ENCODE peak calls at places on chromosome 20, in six cellular contexts. One of them, this sample, is unnamed.

GRCh38 chr20:51573576-51574243 is 31.2 kb upstream of the NFATC2 start:
- DNase-seq in breast epithelium: no peak
- DNase-seq in uterus: no peak
- DNase-seq in mucosa of descending colon: no peak
- DNase-seq in IMR-90: no peak
- DNase-seq in dorsolateral prefrontal cortex: no peak
- DNase-seq in this sample: no peak

GRCh38 chr20:61042501-61043385 is 209.3 kb upstream of the CDH4 start:
- DNase-seq in IMR-90: peak
- DNase-seq in dorsolateral prefrontal cortex: no peak
- DNase-seq in mucosa of descending colon: no peak
- DNase-seq in breast epithelium: no peak
- DNase-seq in uterus: no peak
- DNase-seq in this sample: no peak

GRCh38 chr20:35558416-35558815 is 16.5 kb downstream of the ERGIC3 start:
- DNase-seq in uterus: no peak
- DNase-seq in dorsolateral prefrontal cortex: no peak
- DNase-seq in breast epithelium: no peak
- DNase-seq in mucosa of descending colon: no peak
- DNase-seq in IMR-90: no peak
- DNase-seq in this sample: no peak

GRCh38 chr20:4962257-4962855 is 39.0 kb downstream of the SLC23A2 start:
- DNase-seq in breast epithelium: no peak
- DNase-seq in mucosa of descending colon: no peak
- DNase-seq in IMR-90: no peak
- DNase-seq in uterus: no peak
- DNase-seq in dorsolateral prefrontal cortex: no peak
- DNase-seq in this sample: no peak

GRCh38 chr20:38249536-38250310 is 10.8 kb downstream of the KIAA1755 start:
- DNase-seq in IMR-90: peak
- DNase-seq in mucosa of descending colon: no peak
- DNase-seq in dorsolateral prefrontal cortex: no peak
- DNase-seq in breast epithelium: no peak
- DNase-seq in uterus: no peak
- DNase-seq in this sample: peak

GRCh38 chr20:19974621-19975435 is 42.3 kb upstream of the NAA20 start:
- DNase-seq in uterus: peak
- DNase-seq in IMR-90: peak
- DNase-seq in mucosa of descending colon: peak
- DNase-seq in breast epithelium: peak
- DNase-seq in dorsolateral prefrontal cortex: peak
- DNase-seq in this sample: peak

GRCh38 chr20:1283522-1284210 is 17.6 kb downstream of the SNPH start:
- DNase-seq in uterus: no peak
- DNase-seq in mucosa of descending colon: no peak
- DNase-seq in breast epithelium: no peak
- DNase-seq in dorsolateral prefrontal cortex: no peak
- DNase-seq in IMR-90: peak
- DNase-seq in this sample: no peak

GRCh38 chr20:35680464-35681183 is 15.9 kb upstream of the CPNE1 start:
- DNase-seq in IMR-90: no peak
- DNase-seq in dorsolateral prefrontal cortex: no peak
- DNase-seq in uterus: no peak
- DNase-seq in breast epithelium: no peak
- DNase-seq in mucosa of descending colon: no peak
- DNase-seq in this sample: no peak

GRCh38 chr20:38635721-38636285 is 34.2 kb downstream of the ARHGAP40 start:
- DNase-seq in IMR-90: peak
- DNase-seq in uterus: no peak
- DNase-seq in breast epithelium: no peak
- DNase-seq in dorsolateral prefrontal cortex: no peak
- DNase-seq in mucosa of descending colon: no peak
- DNase-seq in this sample: peak

GRCh38 chr20:50744143-50744792 is 12.9 kb downstream of the PARD6B start:
- DNase-seq in IMR-90: peak
- DNase-seq in mucosa of descending colon: peak
- DNase-seq in uterus: peak
- DNase-seq in dorsolateral prefrontal cortex: no peak
- DNase-seq in breast epithelium: no peak
- DNase-seq in this sample: peak

GRCh38 chr20:4633780-4634179 is 87.9 kb upstream of the PRND start:
- DNase-seq in uterus: no peak
- DNase-seq in dorsolateral prefrontal cortex: no peak
- DNase-seq in breast epithelium: no peak
- DNase-seq in IMR-90: peak
- DNase-seq in mucosa of descending colon: no peak
- DNase-seq in this sample: peak

GRCh38 chr20:51711426-51711825 is 56.8 kb downstream of the ATP9A start:
- DNase-seq in IMR-90: no peak
- DNase-seq in uterus: no peak
- DNase-seq in breast epithelium: no peak
- DNase-seq in mucosa of descending colon: no peak
- DNase-seq in dorsolateral prefrontal cortex: no peak
- DNase-seq in this sample: no peak

GRCh38 chr20:23361651-23362391 is at the start of gene GZF1:
- DNase-seq in uterus: peak
- DNase-seq in IMR-90: peak
- DNase-seq in breast epithelium: peak
- DNase-seq in mucosa of descending colon: peak
- DNase-seq in dorsolateral prefrontal cortex: peak
- DNase-seq in this sample: peak
- TF ChIP-seq CTCF in uterus: peak
- TF ChIP-seq CTCF in IMR-90: no peak
- TF ChIP-seq CTCF in breast epithelium: peak
- TF ChIP-seq CTCF in mucosa of descending colon: peak
- TF ChIP-seq CTCF in dorsolateral prefrontal cortex: peak
- TF ChIP-seq CTCF in this sample: no peak

GRCh38 chr20:3071266-3071609 is 182 bp upstream of the OXT start:
- DNase-seq in IMR-90: no peak
- DNase-seq in mucosa of descending colon: no peak
- DNase-seq in uterus: no peak
- DNase-seq in dorsolateral prefrontal cortex: no peak
- DNase-seq in breast epithelium: no peak
- DNase-seq in this sample: no peak

GRCh38 chr20:3068075-3068474 is 3.3 kb upstream of the OXT start:
- DNase-seq in mucosa of descending colon: no peak
- DNase-seq in uterus: no peak
- DNase-seq in dorsolateral prefrontal cortex: no peak
- DNase-seq in IMR-90: no peak
- DNase-seq in breast epithelium: no peak
- DNase-seq in this sample: no peak

GRCh38 chr20:3067139-3068009 is 4.0 kb upstream of the OXT start:
- DNase-seq in dorsolateral prefrontal cortex: no peak
- DNase-seq in IMR-90: no peak
- DNase-seq in breast epithelium: no peak
- DNase-seq in uterus: no peak
- DNase-seq in mucosa of descending colon: no peak
- DNase-seq in this sample: no peak

GRCh38 chr20:3071610-3072529 is at the start of gene OXT:
- DNase-seq in dorsolateral prefrontal cortex: no peak
- DNase-seq in IMR-90: no peak
- DNase-seq in mucosa of descending colon: peak
- DNase-seq in uterus: peak
- DNase-seq in breast epithelium: no peak
- DNase-seq in this sample: no peak

GRCh38 chr20:3068986-3069900 is 2.2 kb upstream of the OXT start:
- DNase-seq in uterus: no peak
- DNase-seq in breast epithelium: no peak
- DNase-seq in dorsolateral prefrontal cortex: no peak
- DNase-seq in mucosa of descending colon: peak
- DNase-seq in IMR-90: peak
- DNase-seq in this sample: peak
- TF ChIP-seq CTCF in uterus: no peak
- TF ChIP-seq CTCF in breast epithelium: no peak
- TF ChIP-seq CTCF in dorsolateral prefrontal cortex: no peak
- TF ChIP-seq CTCF in mucosa of descending colon: peak
- TF ChIP-seq CTCF in IMR-90: no peak
- TF ChIP-seq CTCF in this sample: no peak

DNA sequence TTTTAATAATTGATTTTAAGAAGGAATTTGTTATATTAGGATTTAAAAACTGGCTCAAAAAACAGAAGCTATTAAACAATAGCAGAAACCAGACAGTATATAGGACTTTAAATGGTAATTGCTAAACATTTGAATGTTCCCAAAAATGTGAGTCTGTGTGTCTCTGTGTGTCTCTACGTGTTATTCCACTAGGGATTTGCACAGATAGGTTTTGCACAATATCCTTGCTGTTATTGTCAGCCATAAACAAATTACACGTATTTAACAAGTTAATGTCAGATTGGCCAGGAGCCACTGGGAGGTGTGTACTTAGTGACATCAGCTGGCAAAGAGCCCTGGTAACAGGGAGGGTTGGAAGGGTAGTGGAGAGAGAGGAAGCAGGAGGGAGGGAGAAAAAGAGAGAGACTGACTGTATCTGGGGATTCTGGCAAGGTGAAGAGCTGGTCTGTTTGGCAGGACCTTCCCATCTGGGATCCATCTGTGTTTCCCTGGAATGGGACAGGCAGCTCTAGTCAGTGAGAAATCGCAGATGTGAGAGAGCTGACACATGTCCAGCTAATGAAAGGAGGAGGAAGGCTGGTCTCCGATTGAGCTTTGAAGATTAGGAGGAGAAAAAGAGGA is 72.2 kb downstream of the CBFA2T2 start:
- DNase-seq in mucosa of descending colon: peak
- DNase-seq in dorsolateral prefrontal cortex: no peak
- DNase-seq in IMR-90: peak
- DNase-seq in breast epithelium: peak
- DNase-seq in uterus: peak
- DNase-seq in this sample: peak
- TF ChIP-seq CTCF in mucosa of descending colon: no peak
- TF ChIP-seq CTCF in dorsolateral prefrontal cortex: no peak
- TF ChIP-seq CTCF in IMR-90: no peak
- TF ChIP-seq CTCF in breast epithelium: no peak
- TF ChIP-seq CTCF in uterus: no peak
- TF ChIP-seq CTCF in this sample: no peak

GRCh38 chr20:62390306-62391164 is 3.6 kb downstream of the RPS21 start:
- DNase-seq in breast epithelium: no peak
- DNase-seq in dorsolateral prefrontal cortex: peak
- DNase-seq in uterus: no peak
- DNase-seq in mucosa of descending colon: no peak
- DNase-seq in IMR-90: no peak
- DNase-seq in this sample: no peak

GRCh38 chr20:62389601-62390087 is 2.7 kb downstream of the RPS21 start:
- DNase-seq in IMR-90: no peak
- DNase-seq in breast epithelium: no peak
- DNase-seq in mucosa of descending colon: no peak
- DNase-seq in uterus: no peak
- DNase-seq in dorsolateral prefrontal cortex: no peak
- DNase-seq in this sample: no peak

GRCh38 chr20:62387993-62388635 is 1.2 kb downstream of the RPS21 start:
- DNase-seq in breast epithelium: no peak
- DNase-seq in mucosa of descending colon: no peak
- DNase-seq in uterus: no peak
- DNase-seq in IMR-90: no peak
- DNase-seq in dorsolateral prefrontal cortex: no peak
- DNase-seq in this sample: no peak

GRCh38 chr20:62387219-62387913 is 463 bp downstream of the RPS21 start:
- DNase-seq in dorsolateral prefrontal cortex: no peak
- DNase-seq in uterus: no peak
- DNase-seq in breast epithelium: no peak
- DNase-seq in IMR-90: no peak
- DNase-seq in mucosa of descending colon: peak
- DNase-seq in this sample: no peak

DNA sequence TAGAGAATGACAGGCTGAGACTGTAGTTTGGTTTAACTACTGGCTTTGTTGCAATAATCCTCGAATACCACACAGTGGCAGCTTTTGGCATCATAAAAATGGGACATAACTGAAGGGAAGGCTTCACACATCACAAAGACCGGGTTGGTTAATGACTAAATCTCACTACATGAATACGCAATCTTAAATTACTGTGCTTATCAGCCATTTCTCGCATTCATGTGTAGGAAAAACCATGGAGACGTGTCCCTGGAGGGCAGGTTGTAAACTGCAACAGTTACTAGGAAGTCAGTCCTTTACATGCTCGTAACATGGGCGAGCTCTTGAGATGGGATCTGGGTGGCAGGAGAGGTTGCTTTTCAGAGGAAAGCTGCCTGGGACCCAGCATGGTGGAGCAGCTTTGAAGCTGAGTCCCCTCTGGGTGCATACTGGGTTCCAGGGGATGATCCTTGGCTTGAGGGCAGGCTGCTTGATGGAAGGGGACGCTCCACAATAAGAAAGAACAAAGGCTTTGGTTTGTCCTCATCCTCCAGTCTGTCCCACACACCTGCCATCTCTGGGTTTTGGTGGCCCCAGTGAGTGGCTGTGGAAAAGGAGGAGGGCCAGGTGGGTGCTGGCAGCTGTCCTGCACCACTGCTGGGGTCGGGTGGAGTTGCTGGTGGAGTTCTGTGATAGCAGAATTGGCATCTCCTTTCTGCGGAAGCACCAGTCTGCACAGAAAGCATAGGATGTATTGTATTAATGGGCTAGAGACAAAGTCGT is 2.1 kb downstream of the RPS21 start:
- DNase-seq in uterus: no peak
- DNase-seq in breast epithelium: no peak
- DNase-seq in IMR-90: no peak
- DNase-seq in mucosa of descending colon: no peak
- DNase-seq in dorsolateral prefrontal cortex: no peak
- DNase-seq in this sample: no peak
- TF ChIP-seq CTCF in uterus: no peak
- TF ChIP-seq CTCF in breast epithelium: no peak
- TF ChIP-seq CTCF in IMR-90: peak
- TF ChIP-seq CTCF in mucosa of descending colon: no peak
- TF ChIP-seq CTCF in dorsolateral prefrontal cortex: no peak
- TF ChIP-seq CTCF in this sample: peak

DNA sequence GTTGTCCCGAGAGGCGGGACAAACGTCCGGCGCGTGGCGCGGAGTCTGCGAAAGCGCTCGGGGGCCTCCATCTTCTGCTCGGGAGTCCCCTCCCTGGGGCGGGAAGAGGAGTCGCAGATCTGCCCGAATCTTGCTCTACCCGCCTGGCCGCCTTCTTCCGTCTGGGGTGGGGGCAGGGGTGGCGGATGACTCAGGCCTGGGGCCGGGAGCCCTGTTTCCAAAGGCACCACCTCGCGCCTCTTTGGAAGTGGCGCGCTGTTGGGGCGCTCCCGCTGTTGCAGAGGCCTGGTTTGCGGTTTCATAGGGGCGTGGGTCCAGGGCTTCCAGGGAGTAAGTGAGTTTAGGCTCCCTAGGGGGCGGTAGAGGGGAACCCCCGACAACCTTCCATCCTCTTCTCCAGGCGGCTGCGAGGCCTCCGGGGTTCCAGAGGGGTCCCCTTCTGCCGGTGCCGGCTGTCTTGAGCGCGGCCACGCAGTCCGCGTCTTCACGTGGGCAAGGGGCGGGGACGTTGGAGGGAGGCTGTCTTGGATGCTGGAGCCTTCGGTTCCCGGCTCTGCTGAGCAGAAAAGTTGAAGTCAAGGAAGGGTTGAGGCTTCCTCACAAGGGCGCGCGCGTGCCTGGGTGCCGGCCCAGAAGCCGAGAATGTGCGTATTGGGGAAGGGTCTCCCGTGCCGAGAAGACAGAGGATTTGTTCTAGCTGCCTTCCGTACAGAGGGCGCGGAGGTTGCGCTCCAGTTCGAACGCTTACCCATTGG is 2.6 kb upstream of the TFAP2C start:
- DNase-seq in IMR-90: no peak
- DNase-seq in mucosa of descending colon: peak
- DNase-seq in uterus: no peak
- DNase-seq in dorsolateral prefrontal cortex: no peak
- DNase-seq in breast epithelium: no peak
- DNase-seq in this sample: no peak
- TF ChIP-seq CTCF in IMR-90: no peak
- TF ChIP-seq CTCF in mucosa of descending colon: no peak
- TF ChIP-seq CTCF in uterus: no peak
- TF ChIP-seq CTCF in dorsolateral prefrontal cortex: no peak
- TF ChIP-seq CTCF in breast epithelium: no peak
- TF ChIP-seq CTCF in this sample: peak

This sample was measured in HFFc6.